ENCODE peak calls at places on chromosomes 11 and 22, in seven cellular contexts. N, I, C, J, P, S and W are unnamed samples.

GRCh38 chr11:3156661-3157311 is 8.3 kb downstream of the OSBPL5 start:
- DNase-seq in N (no peak), P (no peak), J (no peak), S (no peak), I (peak), C (peak), W (no peak)

GRCh38 chr22:40414306-40414705 is 43.9 kb downstream of the SGSM3 start:
- DNase-seq in P (peak), S (no peak), I (peak), J (no peak), N (no peak), C (no peak), W (no peak)

GRCh38 chr11:37905707-37906417 is 1307.8 kb upstream of the RAG2 start:
- DNase-seq in I (no peak), N (no peak), S (no peak), C (no peak), P (no peak), J (no peak), W (no peak)

GRCh38 chr11:7538023-7538422 is 24.2 kb downstream of the PPFIBP2 start:
- DNase-seq in S (no peak), C (peak), P (no peak), J (no peak), N (no peak), I (no peak), W (no peak)

GRCh38 chr11:7348432-7349298 is 97.0 kb downstream of the SYT9 start:
- DNase-seq in I (no peak), P (no peak), S (no peak), C (no peak), J (no peak), N (no peak), W (no peak)

GRCh38 chr11:125670131-125670530 is 10.5 kb downstream of the ACRV1 start:
- DNase-seq in P (no peak), I (no peak), C (no peak), J (no peak), S (no peak), N (no peak), W (no peak)

GRCh38 chr22:45318168-45318557 is 8.4 kb downstream of the FAM118A start:
- DNase-seq in C (peak), N (peak), P (peak), J (peak), S (peak), I (peak), W (peak)

GRCh38 chr22:40425082-40425481 is 54.7 kb downstream of the SGSM3 start:
- DNase-seq in N (no peak), P (no peak), J (no peak), C (no peak), S (no peak), I (no peak), W (no peak)

GRCh38 chr22:19886605-19887250 is 32.1 kb upstream of the GNB1L start:
- DNase-seq in J (no peak), N (no peak), S (no peak), I (peak), P (peak), C (peak), W (peak)

GRCh38 chr22:24523873-24524272 is 28.7 kb downstream of the UPB1 start:
- DNase-seq in P (peak), S (no peak), N (no peak), C (no peak), J (no peak), I (no peak), W (no peak)

GRCh38 chr11:8080674-8081590 is at the start of gene TUB:
- DNase-seq in J (no peak), C (no peak), N (no peak), P (no peak), I (no peak), S (no peak), W (no peak)

GRCh38 chr22:43448048-43448447 is 36.2 kb downstream of the MPPED1 start:
- DNase-seq in N (no peak), S (no peak), I (no peak), P (peak), J (no peak), C (no peak), W (peak)

GRCh38 chr22:43381693-43382092 is 30.1 kb upstream of the MPPED1 start:
- DNase-seq in P (peak), J (no peak), N (no peak), I (no peak), C (no peak), S (no peak), W (peak)

GRCh38 chr11:45303316-45303715 is 17.2 kb upstream of the SYT13 start:
- DNase-seq in C (no peak), J (no peak), S (no peak), N (no peak), P (no peak), I (no peak), W (no peak)

GRCh38 chr11:77799338-77799737 is 21.2 kb downstream of the RSF1 start:
- DNase-seq in N (no peak), C (no peak), I (no peak), J (no peak), P (no peak), S (no peak), W (no peak)

GRCh38 chr11:108432783-108433182 is 34.5 kb downstream of the C11orf65 start:
- DNase-seq in N (no peak), I (no peak), J (no peak), S (no peak), P (peak), C (no peak), W (no peak)

GRCh38 chr11:77074205-77074604 is 7.4 kb downstream of the CAPN5 start:
- DNase-seq in C (peak), P (no peak), S (no peak), I (no peak), J (no peak), N (no peak), W (no peak)

GRCh38 chr11:26849009-26849408 is 127.1 kb upstream of the SLC5A12 start:
- DNase-seq in S (no peak), P (no peak), N (no peak), C (peak), J (no peak), I (no peak), W (no peak)

GRCh38 chr11:128598755-128599154 is 11.4 kb upstream of the ETS1 start:
- DNase-seq in P (peak), I (no peak), S (no peak), N (no peak), C (no peak), J (no peak), W (no peak)

GRCh38 chr22:49091917-49092545 is 735.6 kb downstream of the BRD1 start:
- DNase-seq in C (peak), I (no peak), N (no peak), P (no peak), S (no peak), J (no peak), W (no peak)

GRCh38 chr11:65395961-65396530 is 9.6 kb downstream of the FRMD8 start:
- DNase-seq in N (no peak), I (no peak), P (no peak), J (no peak), C (no peak), S (no peak), W (no peak)

GRCh38 chr22:39209756-39210155 is 35.0 kb downstream of the PDGFB start:
- DNase-seq in C (peak), N (peak), J (no peak), S (no peak), P (no peak), I (no peak), W (no peak)

GRCh38 chr11:73404048-73404447 is 27.8 kb downstream of the RELT start:
- DNase-seq in N (peak), P (peak), I (no peak), J (no peak), S (no peak), C (peak), W (peak)

GRCh38 chr11:20161923-20162322 is 1.6 kb upstream of the DBX1 start:
- DNase-seq in S (no peak), C (no peak), P (peak), I (no peak), J (no peak), N (no peak), W (no peak)

GRCh38 chr11:67441731-67442401 is 1.4 kb downstream of the CORO1B start:
- DNase-seq in N (no peak), S (no peak), I (peak), J (no peak), P (no peak), C (no peak), W (no peak)

GRCh38 chr22:47891609-47892008 is 1129.2 kb downstream of the TBC1D22A start:
- DNase-seq in C (no peak), N (no peak), J (no peak), I (no peak), S (no peak), P (no peak), W (no peak)

GRCh38 chr11:19790831-19791552 is 78.4 kb downstream of the NAV2 start:
- DNase-seq in C (no peak), N (no peak), P (no peak), J (no peak), S (no peak), I (peak), W (no peak)

GRCh38 chr11:57476883-57477506 is 16.7 kb downstream of the RTN4RL2 start:
- DNase-seq in P (peak), N (no peak), C (no peak), J (no peak), I (peak), S (no peak), W (peak)

GRCh38 chr22:46122511-46122971 is 27.8 kb upstream of the PPARA start:
- DNase-seq in C (peak), P (peak), J (peak), N (no peak), S (peak), I (peak), W (peak)

GRCh38 chr11:70205049-70205725 is 2.1 kb downstream of the FADD start:
- DNase-seq in J (no peak), N (no peak), P (peak), C (peak), I (no peak), S (no peak), W (no peak)

GRCh38 chr11:8317164-8317563 is 53.5 kb upstream of the LMO1 start:
- DNase-seq in I (no peak), S (no peak), N (no peak), C (no peak), P (no peak), J (no peak), W (no peak)

GRCh38 chr11:66845876-66846212 is 2.6 kb downstream of the RCE1 start:
- DNase-seq in J (no peak), N (no peak), S (no peak), P (no peak), I (no peak), C (no peak), W (no peak)

GRCh38 chr22:33076368-33076767 is 18.2 kb upstream of the SYN3 start:
- DNase-seq in S (no peak), C (no peak), J (no peak), I (no peak), N (no peak), P (peak), W (no peak)

GRCh38 chr11:10388574-10388973 is 66.5 kb upstream of the AMPD3 start:
- DNase-seq in C (no peak), S (no peak), I (no peak), J (no peak), N (no peak), P (no peak), W (no peak)

GRCh38 chr11:12246169-12246568 is 131.2 kb upstream of the PARVA start:
- DNase-seq in J (no peak), C (peak), I (no peak), S (no peak), N (no peak), P (no peak), W (no peak)

GRCh38 chr11:70415176-70415575 is 16.8 kb downstream of the CTTN start:
- DNase-seq in P (peak), I (no peak), S (no peak), C (no peak), N (no peak), J (no peak), W (no peak)

GRCh38 chr22:24087071-24087795 is 76.1 kb downstream of the CABIN1 start:
- DNase-seq in I (no peak), J (no peak), P (no peak), C (no peak), N (no peak), S (no peak), W (no peak)

GRCh38 chr11:35853871-35854270 is 90.0 kb upstream of the LDLRAD3 start:
- DNase-seq in S (no peak), I (no peak), C (no peak), P (no peak), J (no peak), N (no peak), W (no peak)